ENCODE peak calls at places on chromosomes 5 and 9, in seven cellular contexts. V, H, U, F, K, L and P are unnamed samples.

GRCh38 chr5:122177162-122177561 is 47.8 kb downstream of the ZNF474 start:
- DNase-seq in K (no peak), H (no peak), U (no peak), F (no peak), L (no peak), V (no peak), P (no peak)

GRCh38 chr9:113381909-113382411 is 5.2 kb upstream of the HDHD3 start:
- DNase-seq in F (no peak), U (no peak), L (no peak), H (no peak), V (no peak), K (peak; percentile 88), P (no peak)

GRCh38 chr5:23528677-23529076 is 21.3 kb downstream of the PRDM9 start:
- DNase-seq in H (no peak), F (no peak), U (no peak), L (no peak), V (no peak), K (no peak), P (no peak)

GRCh38 chr5:115895821-115896220 is 54.1 kb downstream of the AP3S1 start:
- DNase-seq in F (no peak), H (no peak), L (no peak), U (no peak), V (no peak), K (no peak), P (no peak)

GRCh38 chr5:114999176-114999575 is 170.5 kb downstream of the TRIM36 start:
- DNase-seq in U (no peak), K (no peak), F (no peak), L (no peak), V (no peak), H (no peak), P (no peak)

GRCh38 chr9:70044450-70045307 is 1.0 kb downstream of the MAMDC2 start:
- DNase-seq in F (no peak), K (no peak), U (no peak), V (no peak), L (peak; percentile 76), H (no peak), P (no peak)

GRCh38 chr5:171954721-171955120 is 51.7 kb downstream of the FBXW11 start:
- DNase-seq in K (no peak), L (no peak), V (no peak), H (no peak), F (no peak), U (no peak), P (no peak)

GRCh38 chr5:62514510-62515119 is 64.0 kb upstream of the LRRC70 start:
- DNase-seq in F (no peak), U (no peak), L (no peak), K (no peak), V (no peak), H (no peak), P (no peak)

GRCh38 chr5:175124821-175125220 is 319.2 kb downstream of the DRD1 start:
- DNase-seq in V (no peak), H (no peak), U (no peak), F (no peak), L (no peak), K (no peak), P (no peak)

GRCh38 chr5:115372121-115372520 is 75.7 kb upstream of the CCDC112 start:
- DNase-seq in V (no peak), F (no peak), K (no peak), H (no peak), U (peak; percentile 29), L (no peak), P (no peak)

GRCh38 chr5:153629027-153629426 is 138.6 kb downstream of the GRIA1 start:
- DNase-seq in K (no peak), U (peak; percentile 50), L (no peak), F (no peak), V (no peak), H (no peak), P (peak; percentile 29)

GRCh38 chr5:150438873-150439546 is 10.5 kb downstream of the RPS14 start:
- DNase-seq in U (no peak), V (no peak), L (no peak), K (no peak), F (no peak), H (no peak), P (no peak)

GRCh38 chr5:91090995-91091394 is 292.1 kb downstream of the ARRDC3 start:
- DNase-seq in K (no peak), U (no peak), F (no peak), V (no peak), H (no peak), L (no peak), P (no peak)

GRCh38 chr5:40679998-40680681 is 425 bp downstream of the PTGER4 start:
- DNase-seq in F (no peak), U (peak; percentile 4), V (peak; percentile 28), K (peak; percentile 51), L (peak; percentile 68), H (peak; percentile 50), P (no peak)

GRCh38 chr9:125547383-125547782 is 159.6 kb downstream of the MAPKAP1 start:
- DNase-seq in V (no peak), F (no peak), H (no peak), L (no peak), K (no peak), U (no peak), P (no peak)
- H3K4me1 ChIP-seq in V (no peaks in the 10 kb centered on the region), F (no peaks in the 10 kb centered on the region), H (no peaks in the 10 kb centered on the region), L (no peaks in the 10 kb centered on the region), K (no peaks in the 10 kb centered on the region), U (peaks cover 24% of the 10 kb centered on the region), P (peaks cover 1% of the 10 kb centered on the region)

GRCh38 chr9:136023401-136024225 is 62.4 kb upstream of the UBAC1 start:
- DNase-seq in F (no peak), L (peak; percentile 89), V (no peak), U (no peak), H (no peak), K (no peak), P (no peak)

GRCh38 chr9:136022731-136023400 is 61.7 kb upstream of the UBAC1 start:
- DNase-seq in H (no peak), U (no peak), V (no peak), L (peak; percentile 45), K (no peak), F (no peak), P (no peak)

GRCh38 chr9:136025481-136025880 is 64.3 kb upstream of the UBAC1 start:
- DNase-seq in K (no peak), U (no peak), H (no peak), F (no peak), L (no peak), V (no peak), P (no peak)

GRCh38 chr9:136024696-136025316 is 63.6 kb upstream of the UBAC1 start:
- DNase-seq in L (peak; percentile 60), K (no peak), H (no peak), F (no peak), V (no peak), U (no peak), P (no peak)

GRCh38 chr9:136024286-136024685 is 63.1 kb upstream of the UBAC1 start:
- DNase-seq in U (no peak), L (no peak), K (no peak), H (no peak), V (no peak), F (no peak), P (no peak)
- H3K27ac ChIP-seq in U (no peak overlapping the region), L (peak overlapping the region; percentile 71), K (no peak overlapping the region), H (no peak overlapping the region), V (no peak overlapping the region), F (no peak overlapping the region), P (no peak overlapping the region)

GRCh38 chr5:176900783-176901204 is 1.6 kb upstream of the HK3 start:
- DNase-seq in U (no peak), F (no peak), L (no peak), H (no peak), K (no peak), V (no peak), P (no peak)
- H3K4me1 ChIP-seq in U (no peaks in the 10 kb centered on the region), F (no peaks in the 10 kb centered on the region), L (no peaks in the 10 kb centered on the region), H (peaks cover 10% of the 10 kb centered on the region), K (no peaks in the 10 kb centered on the region), V (no peaks in the 10 kb centered on the region), P (no peaks in the 10 kb centered on the region)

DNA sequence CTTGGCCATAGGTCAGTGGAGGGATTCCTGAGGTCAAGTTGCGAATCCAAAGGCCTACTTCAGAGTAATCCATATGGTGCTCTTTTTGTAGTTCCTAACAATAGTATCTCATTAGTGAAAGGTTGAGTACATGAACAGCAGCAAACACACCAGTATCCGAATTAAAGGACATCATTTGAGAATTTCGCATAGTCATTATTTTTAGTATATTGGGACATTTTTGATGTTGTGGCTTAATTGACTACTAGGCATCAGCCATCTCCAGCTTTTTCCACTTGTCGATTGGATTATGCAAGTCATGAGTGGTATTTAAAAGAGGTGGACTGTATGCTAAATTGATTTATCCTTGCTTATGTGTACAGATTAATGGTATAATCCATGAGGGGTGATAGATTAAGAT is 23.7 kb downstream of the MAP3K1 start:
- DNase-seq in V (no peak), F (no peak), K (no peak), L (no peak), H (no peak), U (no peak), P (no peak)
- H3K27ac ChIP-seq in V (no peak overlapping the region), F (peak overlapping the region; percentile 54), K (peak overlapping the region; percentile 8), L (peak overlapping the region; percentile 46), H (peak overlapping the region; percentile 45), U (no peak overlapping the region), P (no peak overlapping the region)

DNA sequence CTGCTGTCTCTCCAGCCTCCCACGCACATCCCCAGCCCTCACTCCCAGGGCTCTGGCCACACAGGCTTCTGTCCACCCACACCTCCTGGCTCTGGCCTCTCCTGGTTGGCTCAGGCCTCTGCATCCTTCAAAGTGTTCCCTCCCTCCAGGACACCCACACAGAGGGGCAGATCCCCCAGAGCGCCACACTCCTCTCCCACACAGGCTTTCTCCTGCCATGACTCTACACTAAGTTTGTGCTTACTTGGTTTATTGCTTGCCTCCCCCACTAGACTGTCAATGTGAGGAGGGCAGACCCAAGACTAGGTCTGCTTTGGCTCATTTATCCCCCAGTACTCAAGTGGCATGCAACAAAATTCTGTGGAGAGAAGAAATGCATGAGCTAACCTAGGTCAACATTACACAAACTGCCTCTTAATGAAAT is 67.0 kb upstream of the SPOCK1 start:
- DNase-seq in K (no peak), H (no peak), L (no peak), F (no peak), U (no peak), V (no peak), P (no peak)
- H3K4me1 ChIP-seq in K (no peaks in the 10 kb centered on the region), H (no peaks in the 10 kb centered on the region), L (no peaks in the 10 kb centered on the region), F (no peaks in the 10 kb centered on the region), U (peaks cover 61% of the 10 kb centered on the region), V (no peaks in the 10 kb centered on the region), P (peaks cover 2% of the 10 kb centered on the region)

DNA sequence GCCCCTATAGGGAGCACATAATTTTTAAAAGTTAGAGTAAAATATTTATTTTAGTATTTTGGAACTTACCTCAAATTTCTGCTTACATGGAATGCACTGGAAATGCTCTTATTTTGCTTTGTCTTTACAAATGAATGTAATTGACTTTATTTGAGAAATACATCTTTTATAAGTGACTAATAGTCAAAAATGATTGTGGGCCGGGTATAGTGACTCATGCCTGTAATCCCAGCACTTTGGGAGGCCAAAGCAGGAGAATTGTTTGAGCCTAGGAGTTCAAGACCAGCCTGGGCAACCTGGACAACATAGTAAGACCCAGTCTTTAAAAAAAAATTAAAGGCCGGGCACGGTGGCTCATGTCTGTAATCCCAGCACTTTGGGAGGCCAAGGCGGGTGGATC is 5.8 kb downstream of the HMGCR start:
- DNase-seq in U (no peak), H (no peak), F (no peak), K (no peak), V (no peak), L (no peak), P (no peak)
- H3K27ac ChIP-seq in U (no peak overlapping the region), H (no peak overlapping the region), F (no peak overlapping the region), K (no peak overlapping the region), V (no peak overlapping the region), L (no peak overlapping the region), P (no peak overlapping the region)